ENCODE peak calls at places on chromosomes 12 and 14, in five cellular contexts. One of them, this sample, is unnamed.

GRCh38 chr12:13347241-13348043 is 150.9 kb downstream of the EMP1 start:
- DNase-seq in GM12865: no peak
- DNase-seq in fibroblast of mammary gland: peak
- DNase-seq in coronary artery: no peak
- DNase-seq in astrocyte of the spinal cord: peak
- DNase-seq in this sample: peak

GRCh38 chr12:93783827-93784226 is 106.7 kb downstream of the CRADD start:
- DNase-seq in coronary artery: no peak
- DNase-seq in fibroblast of mammary gland: peak
- DNase-seq in astrocyte of the spinal cord: no peak
- DNase-seq in GM12865: no peak
- DNase-seq in this sample: no peak

GRCh38 chr14:53516261-53516774 is 363.2 kb upstream of the DDHD1 start:
- DNase-seq in GM12865: no peak
- DNase-seq in coronary artery: no peak
- DNase-seq in astrocyte of the spinal cord: peak
- DNase-seq in fibroblast of mammary gland: peak
- DNase-seq in this sample: peak

GRCh38 chr14:23022849-23023499 is 11.7 kb downstream of the PSMB5 start:
- DNase-seq in fibroblast of mammary gland: no peak
- DNase-seq in coronary artery: no peak
- DNase-seq in GM12865: no peak
- DNase-seq in astrocyte of the spinal cord: no peak
- DNase-seq in this sample: no peak

GRCh38 chr14:63492391-63492790 is 50.8 kb downstream of the PPP2R5E start:
- DNase-seq in GM12865: no peak
- DNase-seq in coronary artery: no peak
- DNase-seq in fibroblast of mammary gland: peak
- DNase-seq in astrocyte of the spinal cord: peak
- DNase-seq in this sample: peak

GRCh38 chr14:32564591-32564990 is 235.5 kb downstream of the AKAP6 start:
- DNase-seq in coronary artery: no peak
- DNase-seq in GM12865: peak
- DNase-seq in fibroblast of mammary gland: no peak
- DNase-seq in astrocyte of the spinal cord: peak
- DNase-seq in this sample: peak

GRCh38 chr14:101251812-101252442 is 309.4 kb upstream of the DIO3 start:
- DNase-seq in GM12865: no peak
- DNase-seq in coronary artery: peak
- DNase-seq in astrocyte of the spinal cord: no peak
- DNase-seq in fibroblast of mammary gland: no peak
- DNase-seq in this sample: no peak

GRCh38 chr14:63964063-63964462 is 111.3 kb downstream of the SYNE2 start:
- DNase-seq in GM12865: no peak
- DNase-seq in coronary artery: no peak
- DNase-seq in astrocyte of the spinal cord: no peak
- DNase-seq in fibroblast of mammary gland: no peak
- DNase-seq in this sample: no peak

GRCh38 chr14:68143341-68143807 is 323.8 kb downstream of the RAD51B start:
- DNase-seq in GM12865: no peak
- DNase-seq in coronary artery: peak
- DNase-seq in fibroblast of mammary gland: peak
- DNase-seq in astrocyte of the spinal cord: peak
- DNase-seq in this sample: peak

GRCh38 chr14:105143451-105144230 is 24.9 kb downstream of the JAG2 start:
- DNase-seq in astrocyte of the spinal cord: no peak
- DNase-seq in coronary artery: no peak
- DNase-seq in fibroblast of mammary gland: no peak
- DNase-seq in GM12865: no peak
- DNase-seq in this sample: no peak

DNA sequence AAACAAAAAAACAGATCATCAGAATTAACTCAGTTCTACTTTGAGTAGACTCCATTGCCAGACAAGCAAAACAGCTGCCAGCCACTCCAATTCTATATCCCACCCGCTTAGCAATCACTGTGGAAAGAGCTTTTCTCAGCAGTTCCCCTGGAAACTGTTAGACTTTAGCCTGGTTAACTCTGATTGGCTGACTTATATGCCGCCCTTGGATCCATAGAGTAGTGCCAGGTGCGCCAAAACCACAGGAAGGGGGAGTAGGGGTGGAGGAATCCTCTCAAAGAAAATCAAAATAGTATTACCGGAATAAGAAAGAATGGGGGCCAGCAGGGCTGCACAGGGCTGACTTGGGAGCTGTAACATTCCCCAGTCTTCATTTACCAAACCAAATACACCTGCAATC is 5.4 kb upstream of the EML5 start:
- DNase-seq in GM12865: no peak
- DNase-seq in coronary artery: no peak
- DNase-seq in fibroblast of mammary gland: no peak
- DNase-seq in astrocyte of the spinal cord: no peak
- DNase-seq in this sample: no peak
- TF ChIP-seq CTCF in GM12865: no peak
- TF ChIP-seq CTCF in coronary artery: no peak
- TF ChIP-seq CTCF in fibroblast of mammary gland: no peak
- TF ChIP-seq CTCF in astrocyte of the spinal cord: no peak
- TF ChIP-seq CTCF in this sample: no peak

DNA sequence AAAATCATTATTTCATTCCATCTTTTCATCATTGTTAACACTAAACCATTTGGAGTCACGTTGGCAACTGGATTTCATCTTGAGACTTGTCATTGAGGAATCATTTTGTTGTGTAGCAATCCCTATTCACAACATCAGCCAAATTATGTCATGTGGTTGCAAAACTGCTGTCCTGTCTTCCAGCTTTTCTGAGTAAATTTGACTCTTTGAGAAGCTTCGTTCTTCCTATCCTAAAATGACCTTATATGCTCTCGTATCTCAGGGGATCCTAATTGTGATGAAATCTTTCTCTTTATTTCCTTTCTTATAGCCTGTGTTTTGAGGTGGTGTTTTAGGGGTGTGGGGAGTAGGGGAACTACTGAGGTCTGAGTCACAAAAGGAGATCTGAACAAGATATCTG is 30.6 kb upstream of the KICS2 start:
- DNase-seq in fibroblast of mammary gland: peak
- DNase-seq in GM12865: no peak
- DNase-seq in astrocyte of the spinal cord: no peak
- DNase-seq in coronary artery: no peak
- DNase-seq in this sample: no peak
- TF ChIP-seq CTCF in fibroblast of mammary gland: no peak
- TF ChIP-seq CTCF in GM12865: no peak
- TF ChIP-seq CTCF in astrocyte of the spinal cord: no peak
- TF ChIP-seq CTCF in coronary artery: no peak
- TF ChIP-seq CTCF in this sample: no peak

DNA sequence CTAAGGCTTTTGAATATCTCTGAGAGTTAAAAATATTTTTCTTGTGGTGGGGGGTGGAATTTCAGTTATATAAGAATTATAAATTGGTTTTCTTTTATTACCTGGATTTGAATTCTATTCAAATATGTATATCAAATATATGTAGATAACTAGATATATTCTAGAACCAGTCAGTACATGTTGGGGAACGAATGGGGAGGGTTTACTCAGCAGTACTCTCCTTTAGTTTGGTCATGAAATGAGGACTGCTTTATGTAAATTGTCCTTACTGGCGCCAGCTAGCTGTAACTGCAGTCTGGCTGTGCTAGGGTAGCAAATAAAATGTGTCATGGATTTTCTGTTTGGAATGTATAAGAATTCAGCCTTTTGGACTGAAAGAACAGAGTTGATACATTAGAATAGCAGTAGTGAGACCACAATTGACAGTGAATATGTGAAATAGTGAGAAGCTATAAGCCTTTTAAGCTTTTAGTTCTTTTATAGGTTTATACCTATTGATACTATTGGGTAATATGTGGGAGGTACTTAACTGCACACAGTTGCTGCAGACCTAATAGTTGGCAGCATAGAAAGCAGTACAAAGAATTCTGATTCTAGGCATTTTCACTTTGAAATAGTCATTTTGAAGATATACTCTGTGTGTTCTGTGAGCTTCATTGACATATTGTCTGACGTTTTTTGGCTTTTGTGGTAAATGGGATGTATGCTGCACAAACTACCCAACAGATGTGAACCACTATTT is 29.0 kb downstream of the ATF7IP start:
- DNase-seq in coronary artery: no peak
- DNase-seq in GM12865: peak
- DNase-seq in fibroblast of mammary gland: peak
- DNase-seq in astrocyte of the spinal cord: peak
- DNase-seq in this sample: peak
- TF ChIP-seq CTCF in coronary artery: no peak
- TF ChIP-seq CTCF in GM12865: no peak
- TF ChIP-seq CTCF in fibroblast of mammary gland: no peak
- TF ChIP-seq CTCF in astrocyte of the spinal cord: no peak
- TF ChIP-seq CTCF in this sample: peak

GRCh38 chr12:112419269-112420133 is 754 bp downstream of the PTPN11 start:
- DNase-seq in astrocyte of the spinal cord: peak
- DNase-seq in coronary artery: peak
- DNase-seq in GM12865: peak
- DNase-seq in fibroblast of mammary gland: peak
- DNase-seq in this sample: peak
- TF ChIP-seq CTCF in astrocyte of the spinal cord: no peak
- TF ChIP-seq CTCF in coronary artery: no peak
- TF ChIP-seq CTCF in GM12865: no peak
- TF ChIP-seq CTCF in fibroblast of mammary gland: no peak
- TF ChIP-seq CTCF in this sample: peak